ENCODE peak calls at places on chromosome 7, in seven cellular contexts. B, V, K, J, E, Z and T are unnamed samples.

GRCh38 chr7:20141666-20142065 is 75.5 kb downstream of the MACC1 start:
- DNase-seq in B (no peak), V (peak; percentile 58), K (peak; percentile 37), J (no peak), E (no peak), Z (no peak), T (no peak)

GRCh38 chr7:128090492-128090891 is 59.3 kb upstream of the LRRC4 start:
- DNase-seq in B (no peak), V (no peak), K (no peak), J (no peak), E (no peak), Z (no peak), T (no peak)

GRCh38 chr7:138981332-138982203 is at the start of gene KIAA1549:
- DNase-seq in B (peak; percentile 86), V (peak; percentile 77), K (peak; percentile 64), J (peak; percentile 32), E (peak; percentile 40), Z (peak; percentile 94), T (peak; percentile 33)

GRCh38 chr7:118214051-118214832 is 10.3 kb upstream of the ANKRD7 start:
- DNase-seq in B (peak; percentile 92), V (peak; percentile 85), K (peak; percentile 90), J (peak; percentile 66), E (peak; percentile 54), Z (peak; percentile 39), T (peak; percentile 86)

GRCh38 chr7:33127085-33127484 is 2.3 kb upstream of the BBS9 start:
- DNase-seq in B (no peak), V (no peak), K (no peak), J (no peak), E (no peak), Z (no peak), T (no peak)

GRCh38 chr7:48118041-48118440 is 29.0 kb downstream of the UPP1 start:
- DNase-seq in B (no peak), V (no peak), K (no peak), J (no peak), E (no peak), Z (no peak), T (no peak)

GRCh38 chr7:127598318-127598717 is 4.8 kb downstream of the FSCN3 start:
- DNase-seq in B (no peak), V (no peak), K (no peak), J (no peak), E (no peak), Z (no peak), T (no peak)

GRCh38 chr7:11758627-11759111 is 73.3 kb downstream of the THSD7A start:
- DNase-seq in B (no peak), V (no peak), K (no peak), J (no peak), E (no peak), Z (no peak), T (no peak)

GRCh38 chr7:48130658-48131108 is 40.6 kb upstream of the ABCA13 start:
- DNase-seq in B (peak; percentile 69), V (no peak), K (no peak), J (peak; percentile 28), E (no peak), Z (no peak), T (no peak)

GRCh38 chr7:73423519-73424485 is 9.8 kb upstream of the FZD9 start:
- DNase-seq in B (peak; percentile 23), V (peak; percentile 58), K (no peak), J (no peak), E (no peak), Z (no peak), T (no peak)

GRCh38 chr7:128084896-128085608 is 53.8 kb upstream of the LRRC4 start:
- DNase-seq in B (peak; percentile 64), V (no peak), K (no peak), J (no peak), E (no peak), Z (no peak), T (no peak)

GRCh38 chr7:50246551-50246950 is 58.0 kb upstream of the IKZF1 start:
- DNase-seq in B (no peak), V (no peak), K (no peak), J (no peak), E (no peak), Z (no peak), T (no peak)

GRCh38 chr7:150731916-150732315 is 5.3 kb upstream of the GIMAP5 start:
- DNase-seq in B (no peak), V (no peak), K (no peak), J (no peak), E (no peak), Z (no peak), T (no peak)

GRCh38 chr7:1247527-1248041 is 14.9 kb downstream of the UNCX start:
- DNase-seq in B (no peak), V (peak; percentile 17), K (peak; percentile 52), J (no peak), E (no peak), Z (no peak), T (no peak)

GRCh38 chr7:121504478-121504877 is 108.4 kb upstream of the FAM3C start:
- DNase-seq in B (peak; percentile 90), V (peak; percentile 91), K (no peak), J (peak; percentile 67), E (peak; percentile 62), Z (no peak), T (no peak)

GRCh38 chr7:131688738-131689661 is 132.6 kb upstream of the PODXL start:
- DNase-seq in B (peak; percentile 94), V (peak; percentile 58), K (peak; percentile 39), J (peak; percentile 46), E (peak; percentile 38), Z (peak; percentile 75), T (peak; percentile 82)

GRCh38 chr7:116443101-116443523 is 56.4 kb upstream of the CAV2 start:
- DNase-seq in B (peak; percentile 86), V (peak; percentile 95), K (no peak), J (peak; percentile 99), E (peak; percentile 96), Z (no peak), T (no peak)

GRCh38 chr7:94701555-94701973 is 45.6 kb upstream of the SGCE start:
- DNase-seq in B (peak; percentile 31), V (peak; percentile 86), K (no peak), J (peak; percentile 35), E (peak; percentile 74), Z (no peak), T (no peak)

GRCh38 chr7:35548291-35548690 is 146.6 kb downstream of the HERPUD2 start:
- DNase-seq in B (no peak), V (no peak), K (no peak), J (no peak), E (no peak), Z (no peak), T (no peak)

GRCh38 chr7:95545007-95545615 is 51.2 kb downstream of the PDK4 start:
- DNase-seq in B (peak; percentile 79), V (peak; percentile 64), K (no peak), J (peak; percentile 73), E (peak; percentile 70), Z (no peak), T (no peak)

GRCh38 chr7:99004781-99005500 is 126.6 kb downstream of the TRRAP start:
- DNase-seq in B (no peak), V (no peak), K (no peak), J (peak; percentile 44), E (no peak), Z (no peak), T (no peak)

GRCh38 chr7:55018361-55019328 is at the start of gene EGFR:
- DNase-seq in B (peak; percentile 91), V (peak; percentile 92), K (peak; percentile 43), J (peak; percentile 61), E (peak; percentile 32), Z (no peak), T (no peak)

GRCh38 chr7:6012355-6013104 is 3.5 kb downstream of the AIMP2 start:
- DNase-seq in B (no peak), V (no peak), K (no peak), J (peak; percentile 68), E (no peak), Z (no peak), T (no peak)

GRCh38 chr7:14837216-14837615 is 65.3 kb downstream of the DGKB start:
- DNase-seq in B (no peak), V (no peak), K (no peak), J (peak; percentile 33), E (no peak), Z (no peak), T (no peak)

GRCh38 chr7:80584778-80585177 is 53.7 kb upstream of the CD36 start:
- DNase-seq in B (no peak), V (peak; percentile 14), K (no peak), J (peak; percentile 95), E (no peak), Z (no peak), T (no peak)

GRCh38 chr7:7693881-7694280 is 24.5 kb downstream of the RPA3 start:
- DNase-seq in B (peak; percentile 32), V (peak; percentile 78), K (no peak), J (peak; percentile 96), E (peak; percentile 85), Z (no peak), T (no peak)

GRCh38 chr7:139730746-139731612 is 46.8 kb downstream of the HIPK2 start:
- DNase-seq in B (no peak), V (no peak), K (peak; percentile 74), J (peak; percentile 29), E (peak; percentile 37), Z (no peak), T (no peak)

GRCh38 chr7:18421297-18422004 is 74.1 kb upstream of the HDAC9 start:
- DNase-seq in B (peak; percentile 14), V (peak; percentile 17), K (no peak), J (no peak), E (peak; percentile 42), Z (no peak), T (no peak)

GRCh38 chr7:115009736-115010435 is 88.0 kb downstream of the MDFIC start:
- DNase-seq in B (peak; percentile 7), V (no peak), K (no peak), J (no peak), E (no peak), Z (no peak), T (no peak)

GRCh38 chr7:99928994-99929729 is at the start of gene GJC3:
- DNase-seq in B (peak; percentile 78), V (peak; percentile 67), K (peak; percentile 56), J (peak; percentile 55), E (peak; percentile 39), Z (peak; percentile 27), T (peak; percentile 8)

GRCh38 chr7:143906895-143907294 is 4.9 kb upstream of the TCAF1 start:
- DNase-seq in B (no peak), V (no peak), K (no peak), J (no peak), E (no peak), Z (no peak), T (no peak)

GRCh38 chr7:74286131-74286530 is 3.1 kb upstream of the CLIP2 start:
- DNase-seq in B (no peak), V (no peak), K (no peak), J (no peak), E (no peak), Z (no peak), T (no peak)

GRCh38 chr7:14606101-14606500 is 296.4 kb downstream of the DGKB start:
- DNase-seq in B (peak; percentile 11), V (no peak), K (no peak), J (peak; percentile 3), E (no peak), Z (no peak), T (no peak)

GRCh38 chr7:2109936-2110585 is 122.7 kb downstream of the MAD1L1 start:
- DNase-seq in B (peak; percentile 93), V (peak; percentile 96), K (no peak), J (peak; percentile 96), E (peak; percentile 92), Z (no peak), T (peak; percentile 30)

GRCh38 chr7:24052572-24053223 is 231.3 kb upstream of the NPY start:
- DNase-seq in B (peak; percentile 26), V (peak; percentile 97), K (no peak), J (peak; percentile 88), E (no peak), Z (no peak), T (no peak)

GRCh38 chr7:33487998-33488682 is 358.8 kb downstream of the BBS9 start:
- DNase-seq in B (no peak), V (no peak), K (no peak), J (no peak), E (no peak), Z (no peak), T (no peak)